ENCODE peak calls at places on chromosomes 6 and 20, in five cellular contexts. One of them, this sample, is unnamed.

GRCh38 chr6:140441256-140441655 is 1066.8 kb upstream of the CITED2 start:
- DNase-seq in HepG2: peak; percentile 46
- DNase-seq in H1: no peak
- DNase-seq in GM12878: no peak
- DNase-seq in K562: peak; percentile 9
- DNase-seq in this sample: no peak

GRCh38 chr20:45032781-45033180 is 66.5 kb downstream of the STK4 start:
- DNase-seq in HepG2: no peak
- DNase-seq in H1: no peak
- DNase-seq in GM12878: no peak
- DNase-seq in K562: no peak
- DNase-seq in this sample: no peak

GRCh38 chr6:62150048-62150663 is 135.9 kb downstream of the KHDRBS2 start:
- DNase-seq in HepG2: peak; percentile 72
- DNase-seq in H1: no peak
- DNase-seq in GM12878: no peak
- DNase-seq in K562: peak; percentile 28
- DNase-seq in this sample: peak; percentile 6

GRCh38 chr20:64153861-64154589 is 10.2 kb upstream of the MYT1 start:
- DNase-seq in HepG2: no peak
- DNase-seq in H1: no peak
- DNase-seq in GM12878: no peak
- DNase-seq in K562: no peak
- DNase-seq in this sample: no peak

GRCh38 chr6:1872649-1873131 is 263.0 kb downstream of the FOXC1 start:
- DNase-seq in HepG2: no peak
- DNase-seq in H1: no peak
- DNase-seq in GM12878: no peak
- DNase-seq in K562: no peak
- DNase-seq in this sample: no peak

GRCh38 chr20:43397147-43397546 is 60.5 kb upstream of the SRSF6 start:
- DNase-seq in HepG2: no peak
- DNase-seq in H1: no peak
- DNase-seq in GM12878: no peak
- DNase-seq in K562: no peak
- DNase-seq in this sample: no peak

GRCh38 chr6:42339991-42340401 is 111.7 kb downstream of the TRERF1 start:
- DNase-seq in HepG2: no peak
- DNase-seq in H1: no peak
- DNase-seq in GM12878: peak; percentile 57
- DNase-seq in K562: no peak
- DNase-seq in this sample: no peak

GRCh38 chr6:137417411-137417810 is 76.8 kb downstream of the OLIG3 start:
- DNase-seq in HepG2: no peak
- DNase-seq in H1: no peak
- DNase-seq in GM12878: no peak
- DNase-seq in K562: no peak
- DNase-seq in this sample: no peak

GRCh38 chr20:61776491-61776890 is 289.2 kb downstream of the TAF4 start:
- DNase-seq in HepG2: no peak
- DNase-seq in H1: no peak
- DNase-seq in GM12878: no peak
- DNase-seq in K562: no peak
- DNase-seq in this sample: no peak

GRCh38 chr20:17226410-17227198 is at the start of gene PCSK2:
- DNase-seq in HepG2: no peak
- DNase-seq in H1: peak; percentile 60
- DNase-seq in GM12878: no peak
- DNase-seq in K562: peak; percentile 72
- DNase-seq in this sample: no peak

GRCh38 chr20:40274912-40275654 is 414.0 kb downstream of the MAFB start:
- DNase-seq in HepG2: no peak
- DNase-seq in H1: no peak
- DNase-seq in GM12878: no peak
- DNase-seq in K562: no peak
- DNase-seq in this sample: no peak
- H3K9ac ChIP-seq in HepG2: no peak overlapping the region
- H3K9ac ChIP-seq in H1: peak overlapping the region; percentile 7
- H3K9ac ChIP-seq in GM12878: no peak overlapping the region
- H3K9ac ChIP-seq in K562: no peak overlapping the region
- H3K9ac ChIP-seq in this sample: no peak overlapping the region

GRCh38 chr6:15754706-15755079 is 91.9 kb upstream of the DTNBP1 start:
- DNase-seq in HepG2: no peak
- DNase-seq in H1: no peak
- DNase-seq in GM12878: no peak
- DNase-seq in K562: no peak
- DNase-seq in this sample: no peak

GRCh38 chr6:15751721-15752350 is 89.0 kb upstream of the DTNBP1 start:
- DNase-seq in HepG2: no peak
- DNase-seq in H1: no peak
- DNase-seq in GM12878: no peak
- DNase-seq in K562: no peak
- DNase-seq in this sample: no peak

GRCh38 chr6:15755555-15755954 is 92.7 kb upstream of the DTNBP1 start:
- DNase-seq in HepG2: no peak
- DNase-seq in H1: no peak
- DNase-seq in GM12878: no peak
- DNase-seq in K562: no peak
- DNase-seq in this sample: no peak

GRCh38 chr6:15752820-15753219 is 90.0 kb upstream of the DTNBP1 start:
- DNase-seq in HepG2: peak; percentile 25
- DNase-seq in H1: no peak
- DNase-seq in GM12878: no peak
- DNase-seq in K562: peak; percentile 31
- DNase-seq in this sample: no peak

GRCh38 chr6:15754035-15754705 is 91.3 kb upstream of the DTNBP1 start:
- DNase-seq in HepG2: no peak
- DNase-seq in H1: no peak
- DNase-seq in GM12878: no peak
- DNase-seq in K562: peak; percentile 25
- DNase-seq in this sample: no peak
- TF ChIP-seq SP1 in HepG2: no peak
- TF ChIP-seq SP1 in H1: no peak
- TF ChIP-seq SP1 in GM12878: no peak
- TF ChIP-seq SP1 in K562: no peak
- TF ChIP-seq SP1 in this sample: no peak

GRCh38 chr20:36462440-36463211 is 78.7 kb upstream of the MYL9 start:
- DNase-seq in HepG2: no peak
- DNase-seq in H1: no peak
- DNase-seq in GM12878: no peak
- DNase-seq in K562: no peak
- DNase-seq in this sample: no peak
- TF ChIP-seq SRF in HepG2: no peak
- TF ChIP-seq SRF in H1: no peak
- TF ChIP-seq SRF in GM12878: no peak
- TF ChIP-seq SRF in K562: no peak
- TF ChIP-seq SRF in this sample: no peak

GRCh38 chr6:157358287-157358686 is 22.7 kb upstream of the ZDHHC14 start:
- DNase-seq in HepG2: no peak
- DNase-seq in H1: no peak
- DNase-seq in GM12878: no peak
- DNase-seq in K562: no peak
- DNase-seq in this sample: no peak
- H3K9ac ChIP-seq in HepG2: no peak overlapping the region
- H3K9ac ChIP-seq in H1: no peak overlapping the region
- H3K9ac ChIP-seq in GM12878: no peak overlapping the region
- H3K9ac ChIP-seq in K562: no peak overlapping the region
- H3K9ac ChIP-seq in this sample: no peak overlapping the region

GRCh38 chr20:59633646-59634045 is 29.3 kb downstream of the PHACTR3 start:
- DNase-seq in HepG2: no peak
- DNase-seq in H1: no peak
- DNase-seq in GM12878: no peak
- DNase-seq in K562: no peak
- DNase-seq in this sample: no peak
- TF ChIP-seq SP1 in HepG2: no peak
- TF ChIP-seq SP1 in H1: no peak
- TF ChIP-seq SP1 in GM12878: no peak
- TF ChIP-seq SP1 in K562: no peak
- TF ChIP-seq SP1 in this sample: no peak

GRCh38 chr20:2663364-2663886 is 591 bp downstream of the IDH3B start:
- DNase-seq in HepG2: no peak
- DNase-seq in H1: no peak
- DNase-seq in GM12878: no peak
- DNase-seq in K562: peak; percentile 34
- DNase-seq in this sample: no peak
- TF ChIP-seq SRF in HepG2: no peak
- TF ChIP-seq SRF in H1: no peak
- TF ChIP-seq SRF in GM12878: no peak
- TF ChIP-seq SRF in K562: no peak
- TF ChIP-seq SRF in this sample: no peak

DNA sequence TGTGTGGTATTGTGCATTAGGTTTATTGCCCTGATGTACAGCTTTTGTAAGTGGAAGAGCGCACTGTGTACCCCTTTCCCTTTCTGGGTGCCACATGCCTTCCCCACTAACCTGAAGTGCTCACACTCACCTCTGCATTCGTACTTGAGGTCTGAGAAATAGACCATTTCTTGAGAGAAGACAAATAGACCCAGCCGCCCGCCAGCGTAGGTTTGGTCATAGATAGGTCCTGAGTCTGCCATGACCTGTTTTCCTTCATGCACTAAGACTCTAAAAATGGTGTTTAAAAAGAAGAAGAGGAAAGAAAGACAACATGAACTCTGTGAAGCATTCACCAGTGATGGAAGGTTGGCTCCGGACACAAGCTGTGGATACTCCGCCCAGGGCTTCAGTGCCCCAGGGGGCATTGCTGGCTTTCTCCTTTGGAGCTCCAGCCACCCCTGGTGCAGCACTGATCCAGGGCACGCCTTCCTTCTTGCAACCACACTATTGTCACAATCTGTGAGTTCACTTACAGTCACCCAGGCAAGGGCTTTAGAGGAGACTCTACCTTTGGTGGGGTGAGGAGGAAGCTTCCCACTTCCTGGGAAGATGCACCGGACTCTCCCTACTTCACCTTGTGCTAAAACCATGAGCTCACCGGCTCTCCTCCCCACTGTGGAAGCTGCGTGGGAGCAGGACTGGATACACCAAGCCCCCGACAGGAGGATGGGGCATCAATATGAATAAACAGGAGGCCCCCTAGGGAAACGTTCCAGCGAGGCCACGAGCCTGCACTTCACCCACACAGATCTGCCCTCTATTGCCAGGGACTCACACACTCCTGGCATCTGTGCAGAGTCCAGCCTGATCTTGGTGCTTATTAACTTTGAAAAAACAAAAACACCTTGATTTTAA is 33.3 kb downstream of the THBS2 start:
- DNase-seq in HepG2: no peak
- DNase-seq in H1: no peak
- DNase-seq in GM12878: no peak
- DNase-seq in K562: no peak
- DNase-seq in this sample: no peak
- H3K9ac ChIP-seq in HepG2: no peak overlapping the region
- H3K9ac ChIP-seq in H1: no peak overlapping the region
- H3K9ac ChIP-seq in GM12878: no peak overlapping the region
- H3K9ac ChIP-seq in K562: no peak overlapping the region
- H3K9ac ChIP-seq in this sample: no peak overlapping the region